ENCODE peak calls at places on chromosomes 1 and 21, in nine cellular contexts. W is heart right ventricle, J is transverse colon, I is colonic mucosa, E is GM20000, A is neural progenitor cell, U is dorsolateral prefrontal cortex, Y is tibial nerve, X is mesothelial cell of epicardium. H is an unnamed sample.

GRCh38 chr21:32520885-32521735 is 64.2 kb downstream of the TCP10L start:
- DNase-seq in I (peak; percentile 68), Y (peak; percentile 88), J (peak; percentile 63), A (no peak), W (peak; percentile 91), X (no peak), E (no peak), U (peak; percentile 73), H (peak; percentile 95)

GRCh38 chr1:230129341-230129740 is 62.3 kb downstream of the GALNT2 start:
- DNase-seq in Y (no peak), J (no peak), I (no peak), A (no peak), E (no peak), U (no peak), W (no peak), X (no peak), H (no peak)

GRCh38 chr1:47711848-47712492 is 274.1 kb downstream of the FOXD2 start:
- DNase-seq in J (no peak), X (no peak), U (no peak), Y (no peak), A (no peak), I (no peak), E (no peak), W (no peak), H (no peak)

GRCh38 chr1:184621262-184621661 is 133.4 kb downstream of the EDEM3 start:
- DNase-seq in U (no peak), Y (peak; percentile 67), J (no peak), A (no peak), I (no peak), X (no peak), E (no peak), W (no peak), H (no peak)

GRCh38 chr1:74652711-74653131 is 20.9 kb downstream of the ERICH3 start:
- DNase-seq in U (no peak), X (no peak), J (no peak), E (peak; percentile 56), A (no peak), W (no peak), Y (no peak), I (no peak), H (peak; percentile 52)

GRCh38 chr1:64072089-64072835 is 131.2 kb upstream of the UBE2U start:
- DNase-seq in U (no peak), X (no peak), E (no peak), J (no peak), I (no peak), W (no peak), A (no peak), Y (no peak), H (no peak)

GRCh38 chr1:165369255-165369848 is 12.8 kb upstream of the LMX1A start:
- DNase-seq in Y (peak; percentile 62), A (peak; percentile 77), X (no peak), E (peak; percentile 72), I (peak; percentile 60), W (peak; percentile 62), J (peak; percentile 57), U (peak; percentile 70), H (no peak)

GRCh38 chr1:209743145-209743482 is 12.7 kb upstream of the TRAF3IP3 start:
- DNase-seq in X (no peak), E (no peak), Y (peak; percentile 63), W (peak; percentile 37), I (no peak), A (no peak), U (no peak), J (no peak), H (no peak)

GRCh38 chr1:11339346-11340247 is 66.6 kb downstream of the UBIAD1 start:
- DNase-seq in I (peak; percentile 50), U (no peak), A (peak; percentile 65), J (peak; percentile 24), E (no peak), Y (no peak), W (no peak), X (no peak), H (no peak)

GRCh38 chr1:97441966-97442365 is 478.9 kb downstream of the DPYD start:
- DNase-seq in W (no peak), Y (no peak), J (no peak), X (no peak), E (no peak), A (peak; percentile 67), I (no peak), U (no peak), H (no peak)

GRCh38 chr1:73998348-73998959 is 199.5 kb downstream of the LRRIQ3 start:
- DNase-seq in A (peak; percentile 42), J (no peak), X (no peak), E (peak; percentile 8), U (no peak), I (no peak), W (no peak), Y (no peak), H (no peak)

GRCh38 chr1:37149296-37149695 is 115.0 kb upstream of the GRIK3 start:
- DNase-seq in Y (no peak), X (no peak), J (no peak), I (no peak), A (no peak), U (no peak), W (no peak), E (no peak), H (no peak)

GRCh38 chr21:39938086-39938611 is 70.9 kb downstream of the PCP4 start:
- DNase-seq in X (no peak), J (no peak), U (no peak), W (no peak), A (no peak), E (no peak), I (no peak), Y (no peak), H (no peak)

GRCh38 chr21:45236481-45236880 is 51.2 kb downstream of the POFUT2 start:
- DNase-seq in E (no peak), J (no peak), X (no peak), I (no peak), U (no peak), W (no peak), A (no peak), Y (no peak), H (no peak)
- TF ChIP-seq CTCF in E (no peak), J (no peak), X (no peak), I (no peak), U (no peak), W (no peak), A (no peak), Y (no peak), H (no peak)

GRCh38 chr1:86423873-86424272 is at the start of gene CLCA2:
- DNase-seq in A (no peak), J (no peak), E (no peak), U (no peak), I (no peak), W (no peak), X (no peak), Y (no peak), H (no peak)

GRCh38 chr1:86423473-86423872 is 498 bp upstream of the CLCA2 start:
- DNase-seq in A (no peak), E (no peak), W (no peak), U (no peak), I (no peak), Y (no peak), X (no peak), J (no peak), H (no peak)

GRCh38 chr1:86421601-86422280 is 2.2 kb upstream of the CLCA2 start:
- DNase-seq in W (no peak), E (no peak), Y (no peak), A (no peak), U (no peak), J (no peak), X (no peak), I (no peak), H (no peak)

GRCh38 chr1:86416343-86416742 is 7.6 kb upstream of the CLCA2 start:
- DNase-seq in Y (no peak), W (no peak), X (no peak), J (peak; percentile 77), A (no peak), U (no peak), I (peak; percentile 74), E (no peak), H (no peak)

DNA sequence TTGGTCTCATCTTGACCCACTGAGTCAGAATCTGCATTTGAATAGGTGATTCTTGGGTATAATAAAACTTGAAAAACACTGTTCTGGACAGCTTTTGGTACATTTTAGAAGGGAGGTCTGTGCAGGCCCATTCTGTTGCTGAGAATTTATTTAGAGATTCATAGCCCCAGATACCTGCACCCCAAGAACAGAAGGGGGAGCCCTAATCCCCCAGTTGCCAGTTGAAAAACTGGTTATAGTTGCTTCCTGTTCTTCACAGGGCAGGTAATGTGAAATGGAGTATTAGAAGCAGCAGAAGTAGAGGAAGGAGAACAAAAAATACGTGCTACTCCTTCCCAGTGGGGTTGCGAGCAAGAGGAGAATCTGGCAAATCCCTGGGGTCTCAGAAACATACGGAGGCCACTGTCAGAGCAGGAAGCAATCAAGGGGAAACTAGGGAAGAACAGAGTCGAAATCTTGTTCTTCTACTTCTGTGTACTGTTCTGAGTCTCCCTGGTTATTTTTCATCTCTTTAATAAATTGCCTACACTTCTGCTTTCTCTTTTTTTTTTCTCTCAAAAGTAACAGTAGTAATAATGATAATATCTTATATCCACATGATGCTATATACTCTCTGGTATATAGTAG is 4.6 kb upstream of the CLCA2 start:
- DNase-seq in W (no peak), A (peak; percentile 15), Y (peak; percentile 33), E (peak; percentile 58), X (no peak), I (peak; percentile 42), U (no peak), J (peak; percentile 48), H (no peak)
- TF ChIP-seq CTCF in W (peak; percentile 51), A (peak; percentile 49), Y (peak; percentile 42), E (peak; percentile 48), X (no peak), I (peak; percentile 33), U (peak; percentile 69), J (peak; percentile 29), H (no peak)

DNA sequence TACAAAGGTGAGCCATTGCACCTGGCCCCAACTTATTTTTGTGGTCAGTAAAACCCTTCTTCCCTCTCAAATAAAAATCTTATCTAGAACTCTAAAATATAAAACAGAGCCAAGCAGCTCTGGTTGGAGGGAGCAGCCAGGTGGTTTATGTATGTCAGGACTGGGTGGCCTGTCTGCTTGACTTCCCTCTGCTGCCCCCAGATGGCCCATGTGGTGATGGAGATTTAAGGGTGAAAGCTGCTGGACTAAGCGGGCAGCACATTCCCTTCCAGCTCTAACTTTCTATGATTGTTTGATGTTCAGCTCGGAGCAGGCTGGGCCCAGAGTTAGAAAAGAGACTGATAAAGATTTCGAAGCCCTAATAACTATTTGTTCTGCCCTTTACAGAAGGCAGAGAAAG is 11.9 kb upstream of the PAQR6 start:
- DNase-seq in Y (no peak), I (no peak), X (no peak), E (no peak), A (peak; percentile 19), U (peak; percentile 66), J (no peak), W (no peak), H (no peak)
- TF ChIP-seq CTCF in Y (no peak), I (no peak), X (no peak), E (no peak), A (no peak), U (peak; percentile 42), J (no peak), W (no peak), H (no peak)

GRCh38 chr1:186722711-186723309 is 42.6 kb upstream of the PTGS2 start:
- DNase-seq in Y (peak; percentile 65), A (peak; percentile 65), I (peak; percentile 31), X (no peak), U (no peak), W (no peak), J (no peak), E (peak; percentile 36), H (no peak)
- TF ChIP-seq CTCF in Y (no peak), A (peak; percentile 72), I (peak; percentile 50), X (peak; percentile 47), U (peak; percentile 32), W (peak; percentile 37), J (peak; percentile 50), E (peak; percentile 35), H (no peak)